ENCODE peak calls at places on chromosomes 4 and X, in four cellular contexts. Z is pancreas, C is body of pancreas, I is heart left ventricle. K is an unnamed sample.

GRCh38 chr4:66927937-66928336 is 617.4 kb downstream of the CENPC start:
- ATAC-seq in Z (peak; percentile 62), C (no peak), I (no peak), K (no peak)

GRCh38 chrX:44062842-44063241 is 89.7 kb upstream of the NDP start:
- ATAC-seq in Z (no peak), C (no peak), I (no peak), K (no peak)

GRCh38 chr4:177728361-177729152 is 286.3 kb upstream of the AGA start:
- ATAC-seq in Z (peak; percentile 30), C (no peak), I (no peak), K (no peak)

GRCh38 chr4:3168029-3168428 is 80.9 kb upstream of the MSANTD1 start:
- ATAC-seq in Z (peak; percentile 85), C (peak; percentile 47), I (peak; percentile 28), K (no peak)

GRCh38 chrX:101408530-101408836 is 461 bp downstream of the HNRNPH2 start:
- ATAC-seq in Z (peak; percentile 11), C (peak; percentile 5), I (peak; percentile 23), K (peak; percentile 1)

GRCh38 chr4:133592591-133592990 is 443.5 kb downstream of the PCDH10 start:
- ATAC-seq in Z (no peak), C (no peak), I (no peak), K (no peak)

GRCh38 chrX:129749069-129749468 is 10.3 kb downstream of the XPNPEP2 start:
- ATAC-seq in Z (no peak), C (no peak), I (peak; percentile 41), K (no peak)

GRCh38 chr4:128186623-128187022 is 101.0 kb downstream of the PGRMC2 start:
- ATAC-seq in Z (no peak), C (no peak), I (no peak), K (no peak)

GRCh38 chr4:20020049-20020448 is 231.7 kb upstream of the SLIT2 start:
- ATAC-seq in Z (no peak), C (no peak), I (no peak), K (no peak)

GRCh38 chr4:112127736-112128322 is 17.4 kb upstream of the FAM241A start:
- ATAC-seq in Z (no peak), C (no peak), I (no peak), K (no peak)

DNA sequence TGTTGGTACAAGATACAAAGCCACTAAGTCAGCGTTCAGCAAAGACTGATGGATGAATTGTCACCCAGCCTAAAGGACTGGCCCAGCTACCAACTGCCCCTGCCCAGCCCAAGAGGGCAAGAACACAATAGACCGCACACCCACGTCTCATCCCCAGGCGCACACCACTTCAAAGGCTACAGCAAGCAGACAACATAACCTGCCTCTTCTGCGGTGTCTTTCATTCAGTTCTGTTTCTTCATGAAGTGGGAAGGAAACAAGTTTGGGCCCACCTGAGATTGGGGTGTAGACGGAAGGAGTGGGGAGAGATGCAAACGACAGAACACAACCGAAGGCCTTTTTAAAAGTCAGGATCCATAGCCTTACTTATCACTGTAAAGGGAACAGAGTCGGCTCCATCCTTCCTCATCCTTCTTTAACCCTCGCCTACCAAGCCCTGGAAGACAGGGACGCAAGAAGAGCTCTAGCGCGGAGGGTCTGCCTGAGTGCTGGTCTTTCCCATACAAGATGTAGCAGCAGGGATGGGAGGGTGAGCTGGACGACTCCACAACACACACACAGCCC is 691 bp downstream of the SCARB2 start:
- ATAC-seq in Z (no peak), C (no peak), I (peak; percentile 37), K (peak; percentile 11)
- H3K4me1 ChIP-seq in Z (peaks cover 45% of the 10 kb centered on the region), C (peaks cover 87% of the 10 kb centered on the region), I (peaks cover 27% of the 10 kb centered on the region), K (peaks cover 62% of the 10 kb centered on the region)

DNA sequence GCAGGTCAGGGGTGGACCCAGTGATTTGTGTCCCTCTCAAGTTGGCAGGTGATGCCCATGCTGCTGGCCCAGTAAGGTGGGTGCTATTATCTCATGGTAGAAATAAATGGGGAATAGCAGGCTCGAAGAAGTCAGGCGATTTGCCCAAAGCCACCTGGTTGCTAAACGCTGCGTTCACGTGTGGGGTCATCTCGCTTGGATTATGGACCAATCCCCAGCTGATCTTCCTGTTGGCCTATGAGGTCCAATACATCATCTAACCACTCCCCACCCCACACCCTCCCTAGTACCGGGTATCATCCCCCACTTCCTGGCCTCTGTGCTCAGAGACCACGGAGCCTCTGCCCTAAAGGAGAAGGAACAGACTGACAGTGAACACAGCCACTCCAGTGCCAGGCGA is 18.3 kb upstream of the MSX1 start:
- ATAC-seq in Z (no peak), C (no peak), I (no peak), K (no peak)
- H3K27me3 ChIP-seq in Z (no peaks in the 10 kb centered on the region), C (no peaks in the 10 kb centered on the region), I (peaks cover 45% of the 10 kb centered on the region), K (peaks cover 56% of the 10 kb centered on the region)

GRCh38 chrX:51361251-51361650 is 28.6 kb downstream of the NUDT10 start:
- ATAC-seq in Z (no peak), C (no peak), I (no peak), K (no peak)
- H3K4me1 ChIP-seq in Z (no peaks in the 10 kb centered on the region), C (no peaks in the 10 kb centered on the region), I (no peaks in the 10 kb centered on the region), K (no peaks in the 10 kb centered on the region)

DNA sequence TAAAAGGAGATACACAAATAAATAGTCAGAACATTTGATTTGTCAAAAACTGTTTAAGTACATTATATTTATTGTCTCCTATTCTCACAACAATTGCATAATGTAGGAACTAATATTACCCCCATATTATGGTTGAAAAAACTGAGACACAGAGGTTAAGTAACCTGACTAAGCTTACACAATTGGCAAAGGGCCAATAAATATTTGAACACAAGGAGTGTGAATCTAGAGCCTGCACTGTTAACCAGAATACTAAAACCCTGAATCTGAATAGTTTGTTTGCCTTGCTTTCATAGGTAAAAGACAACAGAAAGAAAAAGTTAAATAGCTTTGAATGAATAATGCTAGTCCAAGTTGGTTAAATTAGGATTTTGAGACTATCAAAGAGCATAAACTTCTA is 55.2 kb downstream of the IL13RA2 start:
- ATAC-seq in Z (no peak), C (no peak), I (no peak), K (no peak)
- H3K27me3 ChIP-seq in Z (peaks cover 7% of the 10 kb centered on the region), C (no peaks in the 10 kb centered on the region), I (no peaks in the 10 kb centered on the region), K (no peaks in the 10 kb centered on the region)

GRCh38 chr4:26201119-26201518 is 119.7 kb upstream of the RBPJ start:
- ATAC-seq in Z (no peak), C (no peak), I (no peak), K (no peak)

GRCh38 chr4:26206981-26207380 is 113.8 kb upstream of the RBPJ start:
- ATAC-seq in Z (no peak), C (no peak), I (no peak), K (no peak)

GRCh38 chr4:26204911-26205368 is 115.9 kb upstream of the RBPJ start:
- ATAC-seq in Z (peak; percentile 95), C (peak; percentile 96), I (peak; percentile 53), K (peak; percentile 48)

GRCh38 chr4:26206339-26206738 is 114.5 kb upstream of the RBPJ start:
- ATAC-seq in Z (peak; percentile 66), C (peak; percentile 26), I (peak; percentile 88), K (peak; percentile 66)

GRCh38 chr4:26204249-26204825 is 116.5 kb upstream of the RBPJ start:
- ATAC-seq in Z (no peak), C (no peak), I (peak; percentile 45), K (no peak)
- H3K4me1 ChIP-seq in Z (peaks cover 30% of the 10 kb centered on the region), C (peaks cover 34% of the 10 kb centered on the region), I (no peaks in the 10 kb centered on the region), K (peaks cover 6% of the 10 kb centered on the region)

K was measured in gastroesophageal sphincter.